ENCODE peak calls at places on chromosomes 11 and 22, in five cellular contexts. H, P, T, F and B are unnamed samples.
A peak's percentile ranks its signal among the peaks of the same experiment; 100 is the strongest.

GRCh38 chr11:115717215-115717584 is 213.0 kb upstream of the CADM1 start:
- DNase-seq in H (peak; percentile 46), P (peak; percentile 34), T (no peak), F (no peak), B (no peak)

GRCh38 chr11:93143186-93143585 is 54.6 kb downstream of the SLC36A4 start:
- DNase-seq in H (peak; percentile 76), P (no peak), T (no peak), F (no peak), B (no peak)

GRCh38 chr11:121654506-121655480 is 202.0 kb upstream of the SORL1-AS1 start:
- DNase-seq in H (peak; percentile 25), P (no peak), T (no peak), F (no peak), B (no peak)

GRCh38 chr11:11074686-11075370 is 217.0 kb upstream of the ZBED5 start:
- DNase-seq in H (no peak), P (no peak), T (no peak), F (no peak), B (no peak)

GRCh38 chr11:4167292-4167691 is 72.7 kb downstream of the RRM1 start:
- DNase-seq in H (no peak), P (no peak), T (no peak), F (no peak), B (no peak)

GRCh38 chr11:11977206-11977938 is 31.1 kb downstream of the DKK3 start:
- DNase-seq in H (peak; percentile 96), P (peak; percentile 76), T (peak; percentile 45), F (no peak), B (peak; percentile 61)

GRCh38 chr22:26853495-26853894 is 196.1 kb downstream of the MIAT start:
- DNase-seq in H (no peak), P (no peak), T (no peak), F (no peak), B (no peak)

GRCh38 chr22:45516923-45517675 is 14.4 kb downstream of the FBLN1 start:
- DNase-seq in H (peak; percentile 62), P (peak; percentile 72), T (no peak), F (no peak), B (no peak)

GRCh38 chr11:3823303-3823702 is 14.9 kb downstream of the PGAP2 start:
- DNase-seq in H (peak; percentile 84), P (no peak), T (no peak), F (no peak), B (no peak)

GRCh38 chr22:24191381-24191841 is 10.1 kb downstream of the SUSD2 start:
- DNase-seq in H (no peak), P (no peak), T (no peak), F (no peak), B (no peak)

GRCh38 chr11:83540112-83540675 is 254.0 kb upstream of the CCDC90B start:
- DNase-seq in H (peak; percentile 65), P (peak; percentile 73), T (no peak), F (no peak), B (no peak)

GRCh38 chr22:44046485-44047141 is 22.5 kb downstream of the PARVB start:
- DNase-seq in H (no peak), P (peak; percentile 74), T (no peak), F (no peak), B (no peak)

GRCh38 chr22:38718414-38718813 is 12.7 kb downstream of the GTPBP1 start:
- DNase-seq in H (peak; percentile 81), P (peak; percentile 87), T (peak; percentile 51), F (peak; percentile 73), B (peak; percentile 74)

GRCh38 chr22:29769723-29770321 is 2.7 kb downstream of the UQCR10 start:
- DNase-seq in H (no peak), P (no peak), T (no peak), F (no peak), B (peak; percentile 3)

GRCh38 chr11:17280494-17281127 is 4.1 kb downstream of the NUCB2 start:
- DNase-seq in H (peak; percentile 21), P (no peak), T (no peak), F (no peak), B (no peak)

GRCh38 chr22:18947905-18948304 is 11.8 kb upstream of the PRODH start:
- DNase-seq in H (no peak), P (peak; percentile 52), T (no peak), F (peak; percentile 43), B (peak; percentile 61)

GRCh38 chr11:67025750-67026149 is 2.8 kb downstream of the SYT12 start:
- DNase-seq in H (no peak), P (no peak), T (no peak), F (no peak), B (no peak)

GRCh38 chr11:96781082-96781481 is 391.3 kb downstream of the JRKL start:
- DNase-seq in H (no peak), P (no peak), T (no peak), F (no peak), B (no peak)

GRCh38 chr11:70490208-70490607 is 91.9 kb downstream of the CTTN start:
- DNase-seq in H (no peak), P (no peak), T (no peak), F (peak; percentile 28), B (no peak)

GRCh38 chr11:59560290-59560701 is 49.0 kb downstream of the OR4D9 start:
- DNase-seq in H (peak; percentile 70), P (peak; percentile 96), T (no peak), F (no peak), B (no peak)

GRCh38 chr11:122367809-122368231 is 251.8 kb upstream of the BLID start:
- DNase-seq in H (peak; percentile 82), P (no peak), T (no peak), F (no peak), B (no peak)

GRCh38 chr22:20156611-20157415 is 6.0 kb upstream of the CCDC188 start:
- DNase-seq in H (peak; percentile 66), P (peak; percentile 97), T (peak; percentile 36), F (peak; percentile 85), B (peak; percentile 83)

GRCh38 chr11:94674005-94674491 is 94.1 kb upstream of the AMOTL1 start:
- DNase-seq in H (no peak), P (no peak), T (no peak), F (no peak), B (no peak)

GRCh38 chr11:36566407-36567053 is 1.3 kb upstream of the RAG1 start:
- DNase-seq in H (no peak), P (no peak), T (no peak), F (no peak), B (no peak)

GRCh38 chr11:74846770-74847169 is 98.1 kb downstream of the RNF169 start:
- DNase-seq in H (no peak), P (no peak), T (no peak), F (no peak), B (no peak)

GRCh38 chr11:747176-748006 is at the start of gene TALDO1:
- DNase-seq in H (peak; percentile 76), P (peak; percentile 97), T (peak; percentile 56), F (peak; percentile 96), B (peak; percentile 99)
- TF ChIP-seq CTCF in H (peak; percentile 32), P (peak; percentile 27), T (no peak), F (peak; percentile 39), B (peak; percentile 15)

GRCh38 chr11:15707971-15708370 is 593.2 kb downstream of the INSC start:
- DNase-seq in H (peak; percentile 84), P (peak; percentile 61), T (no peak), F (peak; percentile 51), B (no peak)
- H3K4me1 ChIP-seq in H (peaks cover 28% of the 10 kb centered on the region), P (peaks cover 17% of the 10 kb centered on the region), T (peaks cover 12% of the 10 kb centered on the region), F (peaks cover 5% of the 10 kb centered on the region), B (no peaks in the 10 kb centered on the region)

GRCh38 chr11:62343822-62344609 is 6.8 kb downstream of the ASRGL1 start:
- DNase-seq in H (no peak), P (no peak), T (no peak), F (no peak), B (no peak)

GRCh38 chr11:62338218-62338617 is 970 bp downstream of the ASRGL1 start:
- DNase-seq in H (no peak), P (no peak), T (no peak), F (no peak), B (no peak)

GRCh38 chr11:62336949-62337681 is at the start of gene ASRGL1:
- DNase-seq in H (peak; percentile 15), P (peak; percentile 96), T (peak; percentile 41), F (peak; percentile 97), B (peak; percentile 99)

GRCh38 chr11:62337682-62338181 is 484 bp downstream of the ASRGL1 start:
- DNase-seq in H (no peak), P (peak; percentile 78), T (no peak), F (peak; percentile 50), B (no peak)

GRCh38 chr11:62340269-62340901 is 3.1 kb downstream of the ASRGL1 start:
- DNase-seq in H (peak; percentile 45), P (peak; percentile 83), T (no peak), F (peak; percentile 61), B (no peak)
- H3K27ac ChIP-seq in H (no peak overlapping the region), P (no peak overlapping the region), T (no peak overlapping the region), F (peak overlapping the region; percentile 58), B (no peak overlapping the region)

DNA sequence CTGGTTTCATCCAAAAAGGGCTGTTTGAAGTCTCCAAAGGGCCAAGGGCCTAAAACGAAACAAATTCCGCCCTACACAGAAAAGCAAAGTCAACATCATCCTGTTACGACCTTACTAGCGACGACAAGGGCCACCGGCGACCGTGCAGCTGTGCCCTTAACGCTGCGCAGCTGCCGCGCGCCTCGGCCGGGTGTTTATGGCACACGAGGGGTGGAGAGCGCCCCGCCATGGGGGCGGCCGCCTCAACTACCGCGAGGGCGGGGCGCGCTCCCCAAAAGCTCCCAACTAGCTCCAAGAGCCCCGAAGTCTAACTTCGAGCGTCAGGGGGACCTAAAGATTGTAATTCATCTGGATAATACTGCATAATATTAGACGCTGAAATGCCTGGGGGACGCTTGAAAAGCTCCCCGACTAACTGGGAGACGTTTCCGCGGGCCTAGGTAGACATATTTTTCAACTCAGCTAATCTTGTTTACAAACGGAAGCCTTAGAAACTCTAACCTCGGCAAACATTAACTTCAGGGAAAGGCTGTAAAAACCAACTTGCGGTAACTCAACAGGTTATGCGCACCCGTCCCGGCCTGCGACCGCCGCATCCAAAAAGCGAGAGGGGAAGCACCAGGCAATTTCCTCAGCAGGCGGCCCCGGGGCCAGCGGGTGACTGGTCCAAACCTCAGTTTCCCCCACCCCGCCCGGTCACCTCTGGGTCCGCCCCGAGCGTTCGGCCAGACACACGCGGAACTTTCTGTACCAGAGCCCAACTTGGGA is 688 bp downstream of the TMEM123 start:
- DNase-seq in H (peak; percentile 28), P (peak; percentile 74), T (no peak), F (peak; percentile 80), B (peak; percentile 74)
- TF ChIP-seq CTCF in H (peak; percentile 17), P (peak; percentile 17), T (no peak), F (no peak), B (no peak)

GRCh38 chr22:48106215-48106614 is 1343.8 kb downstream of the TBC1D22A start:
- DNase-seq in H (no peak), P (no peak), T (no peak), F (no peak), B (no peak)

GRCh38 chr22:48106715-48107259 is 1344.3 kb downstream of the TBC1D22A start:
- DNase-seq in H (no peak), P (no peak), T (no peak), F (no peak), B (no peak)

GRCh38 chr22:48104102-48104738 is 1341.8 kb downstream of the TBC1D22A start:
- DNase-seq in H (no peak), P (no peak), T (no peak), F (no peak), B (no peak)

GRCh38 chr22:48104786-48105185 is 1342.3 kb downstream of the TBC1D22A start:
- DNase-seq in H (no peak), P (no peak), T (no peak), F (no peak), B (no peak)

GRCh38 chr22:48105254-48105653 is 1342.8 kb downstream of the TBC1D22A start:
- DNase-seq in H (no peak), P (no peak), T (no peak), F (no peak), B (no peak)
- H3K4me1 ChIP-seq in H (no peaks in the 10 kb centered on the region), P (no peaks in the 10 kb centered on the region), T (no peaks in the 10 kb centered on the region), F (no peaks in the 10 kb centered on the region), B (no peaks in the 10 kb centered on the region)